ENCODE peak calls at places on chromosomes 13 and 19, in six cellular contexts. Q is aorta, T is cerebellar cortex, I is myocyte, M is nephron progenitor cell, O is DMS153. Y is an unnamed sample.

GRCh38 chr19:46812898-46813569 is 24.6 kb upstream of the SLC1A5 start:
- DNase-seq in Q (peak), T (no peak), I (no peak), M (peak), O (no peak), Y (no peak)

GRCh38 chr13:113532156-113532806 is 41.8 kb upstream of the DCUN1D2 start:
- DNase-seq in Q (peak), T (peak), I (no peak), M (no peak), O (no peak), Y (no peak)

GRCh38 chr13:45047394-45048328 is 58.3 kb downstream of the GPALPP1 start:
- DNase-seq in Q (peak), T (peak), I (peak), M (peak), O (peak), Y (no peak)

GRCh38 chr13:99224019-99224418 is 23.4 kb downstream of the UBAC2 start:
- DNase-seq in Q (no peak), T (no peak), I (no peak), M (no peak), O (no peak), Y (no peak)

GRCh38 chr13:24683833-24684599 is 3.8 kb downstream of the ATP12A start:
- DNase-seq in Q (no peak), T (peak), I (peak), M (peak), O (peak), Y (no peak)

GRCh38 chr19:43534811-43535761 is 2.1 kb downstream of the ZNF575 start:
- DNase-seq in Q (peak), T (peak), I (peak), M (peak), O (no peak), Y (no peak)

GRCh38 chr13:76992548-76993001 is 694 bp downstream of the CLN5 start:
- DNase-seq in Q (no peak), T (peak), I (peak), M (peak), O (no peak), Y (peak)

GRCh38 chr19:4454952-4455738 is 2.4 kb downstream of the UBXN6 start:
- DNase-seq in Q (no peak), T (peak), I (peak), M (no peak), O (no peak), Y (no peak)

Y was measured in HS-27A.